ENCODE peak calls at places on chromosome 18, in five cellular contexts. B is endothelial cell of umbilical vein; H is mammary epithelial cell; Q is effector memory CD4-positive, alpha-beta T cell; O is CD4-positive, alpha-beta memory T cell. J is an unnamed sample.

GRCh38 chr18:8791171-8791651 is 85.9 kb downstream of the MTCL1 start:
- DNase-seq in B (peak), H (peak), Q (no peak), O (no peak), J (no peak)

GRCh38 chr18:22971038-22971437 is 37.9 kb downstream of the RBBP8 start:
- DNase-seq in B (no peak), H (no peak), Q (no peak), O (no peak), J (no peak)

GRCh38 chr18:478679-479078 is 21.8 kb downstream of the COLEC12 start:
- DNase-seq in B (no peak), H (no peak), Q (no peak), O (no peak), J (no peak)

GRCh38 chr18:29191263-29191662 is 1014.3 kb upstream of the CDH2 start:
- DNase-seq in B (peak), H (peak), Q (no peak), O (no peak), J (no peak)

GRCh38 chr18:21538230-21538629 is 62.3 kb downstream of the ESCO1 start:
- DNase-seq in B (no peak), H (no peak), Q (no peak), O (no peak), J (no peak)

GRCh38 chr18:26135563-26135962 is 1.9 kb downstream of the PSMA8 start:
- DNase-seq in B (no peak), H (no peak), Q (no peak), O (no peak), J (no peak)

GRCh38 chr18:30415903-30416302 is 626.6 kb downstream of the DSC3 start:
- DNase-seq in B (no peak), H (no peak), Q (no peak), O (no peak), J (no peak)

GRCh38 chr18:10051877-10052631 is 138.2 kb downstream of the VAPA start:
- DNase-seq in B (peak), H (peak), Q (no peak), O (no peak), J (no peak)

GRCh38 chr18:28466213-28466612 is 289.3 kb upstream of the CDH2 start:
- DNase-seq in B (no peak), H (no peak), Q (no peak), O (no peak), J (no peak)

GRCh38 chr18:42268793-42269192 is 313.8 kb downstream of the PIK3C3 start:
- DNase-seq in B (no peak), H (no peak), Q (no peak), O (no peak), J (no peak)

GRCh38 chr18:58669731-58670379 is 1.4 kb upstream of the MALT1 start:
- DNase-seq in B (peak), H (peak), Q (no peak), O (no peak), J (no peak)

GRCh38 chr18:49076767-49077166 is 126.0 kb upstream of the SMAD7 start:
- DNase-seq in B (no peak), H (no peak), Q (no peak), O (no peak), J (no peak)

GRCh38 chr18:12867724-12868123 is 16.3 kb downstream of the PTPN2 start:
- DNase-seq in B (no peak), H (no peak), Q (no peak), O (no peak), J (no peak)
- H3K27ac ChIP-seq in B (no peak), H (no peak), Q (no peak), O (no peak), J (no peak)

DNA sequence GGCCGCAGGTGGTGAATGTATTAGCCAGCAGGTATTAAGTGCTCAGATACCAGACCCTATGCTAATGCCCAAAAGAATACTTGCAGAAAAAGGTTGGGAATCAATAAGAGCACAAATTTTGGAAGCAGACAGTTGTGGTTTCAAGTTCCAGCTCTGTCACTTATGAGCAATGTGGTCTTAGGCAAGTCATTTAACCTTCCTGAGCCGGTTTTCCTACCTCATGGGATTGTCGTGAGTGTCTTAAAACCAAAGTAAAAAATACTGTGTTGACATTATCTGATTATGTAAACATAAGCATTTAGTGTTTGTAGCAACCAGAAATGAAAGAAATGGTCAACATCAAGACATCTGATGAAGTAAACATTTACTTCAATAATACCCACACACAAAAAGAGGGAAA is 93.0 kb upstream of the CHST9 start:
- DNase-seq in B (no peak), H (no peak), Q (no peak), O (no peak), J (peak)
- H3K27ac ChIP-seq in B (no peak), H (no peak), Q (no peak), O (no peak), J (no peak)

GRCh38 chr18:34696681-34697080 is 13.4 kb upstream of the DTNA start:
- DNase-seq in B (no peak), H (no peak), Q (no peak), O (no peak), J (no peak)

GRCh38 chr18:34695300-34695699 is 14.8 kb upstream of the DTNA start:
- DNase-seq in B (no peak), H (peak), Q (no peak), O (no peak), J (no peak)

GRCh38 chr18:34691626-34692025 is 18.5 kb upstream of the DTNA start:
- DNase-seq in B (no peak), H (no peak), Q (no peak), O (no peak), J (no peak)

GRCh38 chr18:34697233-34697632 is 12.9 kb upstream of the DTNA start:
- DNase-seq in B (peak), H (peak), Q (no peak), O (no peak), J (no peak)

GRCh38 chr18:34694611-34695165 is 15.4 kb upstream of the DTNA start:
- DNase-seq in B (peak), H (peak), Q (no peak), O (no peak), J (no peak)
- H3K27ac ChIP-seq in B (no peak), H (peak), Q (no peak), O (no peak), J (no peak)

DNA sequence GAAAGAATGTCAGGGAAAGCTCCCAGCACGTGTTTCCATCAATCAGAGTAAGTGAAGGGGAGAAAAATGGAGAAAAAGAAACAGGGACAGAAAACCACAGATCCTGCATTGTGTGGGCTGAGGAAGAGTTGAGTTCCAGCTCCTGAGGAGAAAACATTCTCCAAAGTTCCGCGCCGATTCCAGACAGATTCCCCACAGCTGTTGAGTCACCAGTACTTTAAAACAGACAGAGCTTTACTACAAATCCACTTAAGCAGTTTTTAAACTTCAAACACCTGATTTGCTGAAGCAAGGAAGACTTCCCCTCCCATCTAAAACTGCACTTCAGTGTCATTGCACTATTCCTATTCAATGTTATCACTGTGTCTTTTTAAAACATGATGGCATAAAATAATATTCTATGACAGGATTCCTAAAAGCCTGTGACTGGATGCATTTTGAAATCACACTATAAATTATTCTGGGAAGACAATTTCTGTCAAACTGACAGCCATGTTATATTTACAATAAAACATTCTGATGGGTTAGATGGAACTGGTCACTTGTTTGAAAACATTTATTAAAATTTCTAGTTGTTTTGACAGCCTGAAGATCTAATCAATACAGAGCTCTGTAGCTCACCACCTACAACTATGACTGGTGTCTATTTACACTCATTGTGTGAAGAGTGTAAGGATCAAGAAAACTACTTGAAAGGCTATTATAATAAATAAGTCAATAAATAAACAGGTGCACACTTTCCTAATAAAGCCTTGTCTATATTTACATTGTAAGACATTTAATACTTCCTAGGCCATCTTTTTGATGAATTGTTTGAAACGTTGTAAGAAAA is 40.9 kb downstream of the TCF4 start:
- DNase-seq in B (peak), H (peak), Q (no peak), O (no peak), J (no peak)
- H3K27ac ChIP-seq in B (no peak), H (no peak), Q (no peak), O (no peak), J (no peak)

GRCh38 chr18:56891116-56891515 is 240.0 kb downstream of the WDR7 start:
- DNase-seq in B (peak), H (no peak), Q (no peak), O (no peak), J (peak)
- H3K27ac ChIP-seq in B (peak), H (peak), Q (no peak), O (no peak), J (no peak)

DNA sequence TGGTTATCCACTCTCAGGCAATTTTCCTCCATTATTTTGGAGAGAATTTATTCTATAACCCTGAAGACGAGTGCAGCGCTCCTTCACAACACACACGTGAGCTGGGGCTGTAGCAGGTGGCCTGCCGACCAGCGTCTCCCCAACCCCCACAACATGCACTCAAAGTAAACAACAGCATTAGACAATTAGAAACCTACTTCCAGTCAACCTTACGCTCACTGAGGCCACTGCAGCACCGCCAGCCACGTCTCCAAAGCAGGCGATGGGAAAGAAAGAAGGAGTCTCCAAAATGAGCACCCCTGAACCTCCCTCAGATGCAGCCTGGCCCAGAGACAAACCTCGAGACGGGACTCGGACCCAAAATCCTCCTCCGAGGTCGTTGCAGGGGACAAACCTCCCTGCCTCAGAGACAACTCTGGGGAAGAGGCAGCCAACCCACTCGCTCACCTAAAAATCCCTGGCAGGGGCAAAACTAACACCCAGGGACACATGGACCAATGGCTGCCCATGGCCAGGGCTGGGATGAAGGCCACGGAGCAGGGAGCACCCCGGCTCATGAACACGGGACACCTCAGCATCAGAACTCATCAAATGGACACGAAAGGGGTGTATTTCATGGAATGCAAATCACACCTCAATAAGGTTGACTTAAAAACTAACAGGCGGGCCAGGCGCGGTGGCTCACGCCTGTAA is 2.6 kb downstream of the SLC66A2 start:
- DNase-seq in B (no peak), H (no peak), Q (no peak), O (no peak), J (no peak)
- H3K27ac ChIP-seq in B (no peak), H (no peak), Q (no peak), O (no peak), J (no peak)

GRCh38 chr18:44771957-44772917 is 91.5 kb downstream of the SETBP1 start:
- DNase-seq in B (no peak), H (no peak), Q (no peak), O (no peak), J (peak)
- H3K27ac ChIP-seq in B (no peak), H (no peak), Q (no peak), O (no peak), J (peak)

DNA sequence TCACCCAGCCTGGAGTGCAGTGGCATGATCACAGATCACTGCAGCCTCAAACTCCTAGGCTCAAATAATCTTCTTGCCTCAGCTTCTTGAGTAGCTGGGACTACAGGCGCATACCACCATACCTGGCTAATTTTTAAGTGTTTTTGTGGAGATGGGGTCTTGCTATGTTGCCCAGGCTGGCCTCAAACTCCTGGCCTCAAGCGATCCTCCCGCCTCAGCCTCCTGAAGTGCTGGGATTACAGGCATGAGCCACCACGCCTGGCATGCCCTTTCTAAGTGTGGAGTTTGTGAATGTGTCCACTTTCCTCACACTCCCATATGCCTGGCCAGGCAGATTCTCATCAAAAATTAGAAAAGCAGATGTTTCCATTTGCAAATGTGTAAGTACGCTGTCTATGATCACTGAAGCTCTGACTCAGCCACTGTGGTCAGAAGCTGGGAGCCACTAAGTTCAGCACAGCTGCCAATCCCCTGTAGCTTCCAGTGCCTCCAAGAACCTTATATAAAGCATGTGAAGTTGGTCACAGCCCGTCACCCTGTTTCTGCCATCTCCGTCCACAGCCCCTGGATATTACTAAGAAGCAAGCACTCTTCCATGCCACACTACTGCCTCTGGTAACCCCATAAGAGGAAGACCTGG is 155.4 kb downstream of the FAM210A start:
- DNase-seq in B (no peak), H (peak), Q (no peak), O (no peak), J (no peak)
- H3K27ac ChIP-seq in B (no peak), H (no peak), Q (no peak), O (no peak), J (no peak)

GRCh38 chr18:24138884-24139616 is at the start of gene CABYR:
- DNase-seq in B (peak), H (peak), Q (peak), O (peak), J (peak)
- H3K27ac ChIP-seq in B (peak), H (peak), Q (no peak), O (peak), J (no peak)

DNA sequence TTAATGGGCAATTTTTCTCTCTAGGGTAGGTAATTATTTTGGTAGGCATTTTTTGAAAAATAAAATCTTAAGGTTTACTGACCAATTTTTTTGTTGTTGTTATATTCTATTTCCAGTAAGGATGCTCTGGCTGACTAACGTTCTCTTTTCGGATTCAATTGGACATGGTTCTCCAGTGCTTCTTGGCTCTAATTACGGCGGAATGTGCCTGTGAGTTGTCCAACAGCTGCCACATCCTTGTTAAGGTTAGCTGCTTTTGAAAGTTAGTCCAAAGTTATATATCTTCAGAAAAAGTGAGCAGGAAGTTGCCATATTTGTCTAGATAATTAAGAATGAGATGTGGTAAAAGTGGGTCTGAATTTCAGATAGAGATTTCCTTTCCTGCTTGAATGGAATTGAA is 45.8 kb upstream of the SMIM21 start:
- DNase-seq in B (no peak), H (no peak), Q (no peak), O (no peak), J (no peak)
- H3K27ac ChIP-seq in B (no peak), H (no peak), Q (no peak), O (no peak), J (no peak)

J was measured in trophoblast cell.